ENCODE peak calls at places on chromosome 21, in seven cellular contexts. P is AG04450, E is astrocyte of the spinal cord, H is adrenal gland, B is pancreas, Y is brain microvascular endothelial cell, R is left ventricle myocardium inferior. F is an unnamed sample.

GRCh38 chr21:17987328-17987727 is 168.2 kb upstream of the C21orf91 start:
- DNase-seq in R (no peak), B (no peak), P (no peak), Y (no peak), E (no peak), H (no peak), F (no peak)

GRCh38 chr21:41596241-41596925 is 88.4 kb upstream of the TMPRSS2 start:
- DNase-seq in P (no peak), R (no peak), Y (no peak), B (no peak), H (no peak), E (no peak), F (no peak)

GRCh38 chr21:41066086-41066938 is 101.6 kb upstream of the BACE2 start:
- DNase-seq in H (no peak), R (peak; percentile 31), B (no peak), Y (no peak), P (no peak), E (no peak), F (no peak)

GRCh38 chr21:27555996-27556395 is 589.1 kb upstream of the ADAMTS5 start:
- DNase-seq in Y (no peak), B (no peak), R (no peak), H (no peak), P (no peak), E (no peak), F (no peak)

GRCh38 chr21:21688877-21689276 is 690.7 kb downstream of the NCAM2 start:
- DNase-seq in B (no peak), R (no peak), Y (no peak), E (peak; percentile 52), H (peak; percentile 23), P (no peak), F (no peak)

GRCh38 chr21:41425954-41426655 is at the start of gene MX1:
- DNase-seq in Y (peak; percentile 38), E (peak; percentile 7), B (peak; percentile 77), H (peak; percentile 79), P (no peak), R (peak; percentile 81), F (no peak)

GRCh38 chr21:31203371-31204054 is 140.5 kb downstream of the TIAM1 start:
- DNase-seq in E (peak; percentile 82), Y (peak; percentile 44), R (no peak), P (no peak), H (no peak), B (no peak), F (peak; percentile 34)

GRCh38 chr21:33101300-33102005 is 31.5 kb downstream of the OLIG1 start:
- DNase-seq in H (no peak), R (no peak), E (no peak), B (no peak), P (no peak), Y (no peak), F (no peak)

GRCh38 chr21:35217504-35218060 is 168.5 kb upstream of the RUNX1 start:
- DNase-seq in P (no peak), B (no peak), E (peak; percentile 79), H (no peak), R (no peak), Y (peak; percentile 86), F (peak; percentile 64)

GRCh38 chr21:32949701-32950100 is 76.0 kb upstream of the OLIG2 start:
- DNase-seq in B (no peak), E (no peak), Y (no peak), H (no peak), R (no peak), P (no peak), F (no peak)

GRCh38 chr21:31363720-31364119 is 19.7 kb upstream of the TIAM1 start:
- DNase-seq in E (peak; percentile 53), B (no peak), P (no peak), Y (no peak), H (no peak), R (no peak), F (no peak)

GRCh38 chr21:32137266-32137665 is 141.6 kb downstream of the MIS18A start:
- DNase-seq in Y (no peak), R (no peak), B (no peak), E (no peak), H (no peak), P (no peak), F (no peak)

GRCh38 chr21:35414511-35415139 is 365.5 kb upstream of the RUNX1 start:
- DNase-seq in B (no peak), Y (no peak), P (no peak), R (no peak), E (peak; percentile 50), H (no peak), F (no peak)

GRCh38 chr21:18155508-18156193 is 89.0 kb upstream of the CHODL start:
- DNase-seq in R (no peak), Y (peak; percentile 6), E (peak; percentile 55), P (no peak), B (no peak), H (no peak), F (no peak)

GRCh38 chr21:45479691-45480675 is 62.3 kb downstream of the SLC19A1 start:
- DNase-seq in B (peak; percentile 17), Y (no peak), E (no peak), H (no peak), P (no peak), R (no peak), F (no peak)

GRCh38 chr21:33057385-33057940 is 12.5 kb upstream of the OLIG1 start:
- DNase-seq in H (no peak), P (no peak), E (no peak), R (no peak), B (no peak), Y (no peak), F (no peak)

GRCh38 chr21:46461909-46462308 is 3.2 kb downstream of the DIP2A start:
- DNase-seq in P (no peak), R (no peak), Y (no peak), B (no peak), E (no peak), H (peak; percentile 43), F (no peak)

GRCh38 chr21:19130379-19131028 is 726.9 kb upstream of the TMPRSS15 start:
- DNase-seq in B (no peak), E (no peak), Y (no peak), H (no peak), R (no peak), P (no peak), F (no peak)

GRCh38 chr21:29114765-29115164 is 15.7 kb upstream of the MAP3K7CL start:
- DNase-seq in E (peak; percentile 98), P (peak; percentile 77), H (no peak), B (no peak), R (no peak), Y (peak; percentile 89), F (no peak)

GRCh38 chr21:45938811-45939520 is 42.6 kb upstream of the COL6A1 start:
- DNase-seq in H (no peak), B (no peak), E (no peak), P (no peak), R (no peak), Y (no peak), F (no peak)

GRCh38 chr21:32392880-32393676 is at the start of gene URB1:
- DNase-seq in Y (peak; percentile 65), R (peak; percentile 93), E (peak; percentile 82), P (peak; percentile 32), B (peak; percentile 97), H (peak; percentile 91), F (no peak)

GRCh38 chr21:45385549-45386050 is 19.4 kb upstream of the COL18A1 start:
- DNase-seq in Y (no peak), P (no peak), B (peak; percentile 21), R (peak; percentile 6), E (no peak), H (no peak), F (no peak)

GRCh38 chr21:33286600-33287456 is 20.7 kb downstream of the IL10RB start:
- DNase-seq in B (no peak), P (no peak), E (peak; percentile 82), Y (peak; percentile 48), R (peak; percentile 39), H (peak; percentile 71), F (peak; percentile 12)

GRCh38 chr21:33231526-33231925 is 1.8 kb downstream of the IFNAR2 start:
- DNase-seq in H (no peak), Y (no peak), R (no peak), P (no peak), B (no peak), E (no peak), F (no peak)

GRCh38 chr21:32442566-32443318 is 30.2 kb downstream of the EVA1C start:
- DNase-seq in P (no peak), R (no peak), Y (peak; percentile 9), B (no peak), H (no peak), E (no peak), F (no peak)

GRCh38 chr21:33817663-33818433 is 97.8 kb downstream of the ATP5PO start:
- DNase-seq in Y (no peak), H (peak; percentile 34), E (peak; percentile 30), R (no peak), P (no peak), B (no peak), F (no peak)

GRCh38 chr21:44306926-44307687 is 7.3 kb downstream of the PFKL start:
- DNase-seq in Y (no peak), H (no peak), B (no peak), R (no peak), E (no peak), P (no peak), F (no peak)
- H3K4me3 ChIP-seq in Y (no peak overlapping the region), H (no peak overlapping the region), B (no peak overlapping the region), R (no peak overlapping the region), E (no peak overlapping the region), P (no peak overlapping the region), F (no peak overlapping the region)

GRCh38 chr21:42669069-42669468 is 15.6 kb downstream of the PDE9A start:
- DNase-seq in H (no peak), B (no peak), R (peak; percentile 50), P (no peak), Y (no peak), E (no peak), F (no peak)
- TF ChIP-seq CTCF in H (no peak), B (no peak), R (peak; percentile 34), P (no peak), Y (peak; percentile 2), E (peak; percentile 2), F (no peak)

DNA sequence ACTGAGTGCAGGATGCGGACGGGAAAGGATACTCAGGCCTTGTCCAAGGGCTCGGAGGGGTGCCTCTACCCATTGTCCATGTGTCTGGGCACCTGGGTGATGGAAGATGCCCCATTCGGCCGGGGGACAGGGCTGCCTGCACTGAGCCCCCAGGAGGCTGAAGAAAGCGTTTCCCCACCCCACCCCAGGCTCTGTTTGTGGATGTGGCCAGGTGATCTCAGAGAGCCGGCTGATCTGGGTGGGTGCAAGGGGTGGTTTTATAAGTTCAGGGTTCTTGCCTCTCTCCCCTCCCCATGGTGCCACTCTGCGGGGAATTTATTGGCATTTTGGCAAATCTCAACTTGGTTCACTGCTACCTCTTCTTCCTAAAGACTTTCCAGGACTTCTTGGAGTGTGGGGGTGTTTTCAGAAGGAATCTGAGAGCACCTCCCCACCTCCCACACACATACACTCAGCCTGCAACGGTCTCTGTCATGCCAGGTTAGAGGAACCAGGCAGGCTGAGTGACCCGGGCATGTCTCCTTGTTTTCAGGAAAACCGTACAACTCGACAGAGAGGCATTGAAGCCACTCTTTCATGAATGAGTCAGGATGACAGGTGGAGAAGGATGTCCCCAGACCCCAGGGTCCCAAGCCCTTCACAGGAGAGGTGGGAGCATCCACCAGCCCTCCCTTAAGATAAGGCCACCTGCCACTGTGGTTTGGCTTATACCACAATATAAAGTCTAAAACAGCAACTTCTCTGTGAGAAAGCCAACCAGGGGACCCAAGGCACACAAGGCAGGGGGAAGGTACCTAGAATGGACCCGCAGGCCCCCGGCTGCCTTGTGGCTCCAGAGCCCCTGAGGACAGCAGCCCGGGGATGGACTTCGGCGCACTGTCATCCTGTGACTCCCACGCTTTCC is 174.9 kb downstream of the ETS2 start:
- DNase-seq in H (no peak), B (no peak), P (no peak), E (no peak), R (no peak), Y (no peak), F (no peak)
- H3K4me3 ChIP-seq in H (no peak overlapping the region), B (no peak overlapping the region), P (no peak overlapping the region), E (no peak overlapping the region), R (no peak overlapping the region), Y (no peak overlapping the region), F (no peak overlapping the region)

GRCh38 chr21:25791321-25791720 is 56.5 kb downstream of the GABPA start:
- DNase-seq in B (no peak), E (no peak), R (no peak), P (no peak), H (no peak), Y (no peak), F (no peak)
- TF ChIP-seq CTCF in B (no peak), E (no peak), R (no peak), P (no peak), H (no peak), Y (no peak), F (no peak)

F was measured in AG04449.